ENCODE peak calls at places on chromosomes 1 and 21, in eight cellular contexts. P is RWPE1; M is Calu3; G is NCI-H1105 treated with DMSO at 0.1 percent for 48 hours; Q is stimulated activated CD8-positive, alpha-beta memory T cell treated with anti-CD3 and anti-CD28 coated beads, Interleukin-15, amount 100 ng/mL, for 1 hour; V is activated CD8-positive, alpha-beta memory T cell treated with anti-CD3 and anti-CD28 coated beads for 24 hours; E is A549; S is GM12892. H is an unnamed sample.

GRCh38 chr21:45601551-45601950 is 42.0 kb upstream of the PCBP3 start:
- DNase-seq in M (no peak), E (no peak), G (no peak), V (peak), P (no peak), Q (no peak), S (no peak), H (no peak)

GRCh38 chr1:89540406-89540970 is 15.9 kb downstream of the LRRC8B start:
- DNase-seq in S (no peak), V (no peak), Q (no peak), G (no peak), M (no peak), E (no peak), P (no peak), H (no peak)

GRCh38 chr1:28582248-28582615 is 9.8 kb upstream of the RAB42 start:
- DNase-seq in V (no peak), E (peak), S (no peak), P (peak), Q (no peak), M (no peak), G (peak), H (no peak)

GRCh38 chr1:77347646-77348045 is 65.8 kb downstream of the AK5 start:
- DNase-seq in Q (no peak), P (peak), V (no peak), E (peak), S (no peak), M (no peak), G (no peak), H (no peak)

GRCh38 chr1:245512181-245512888 is 357.6 kb downstream of the KIF26B start:
- DNase-seq in E (no peak), M (no peak), G (peak), P (no peak), S (no peak), V (no peak), Q (no peak), H (no peak)

GRCh38 chr1:65339866-65340483 is 30.6 kb downstream of the DNAJC6 start:
- DNase-seq in V (no peak), M (peak), S (no peak), P (peak), G (no peak), E (peak), Q (no peak), H (no peak)

GRCh38 chr1:67566803-67567202 is 118.2 kb upstream of the GADD45A start:
- DNase-seq in E (no peak), G (no peak), M (no peak), Q (no peak), S (no peak), P (no peak), V (no peak), H (no peak)

GRCh38 chr1:193229136-193229535 is 42.7 kb upstream of the B3GALT2 start:
- DNase-seq in E (peak), V (no peak), G (no peak), Q (no peak), S (no peak), P (no peak), M (no peak), H (no peak)

GRCh38 chr1:186925881-186926676 is 97.3 kb downstream of the PLA2G4A start:
- DNase-seq in V (no peak), M (no peak), S (no peak), G (no peak), P (no peak), Q (no peak), E (no peak), H (no peak)

GRCh38 chr1:150233359-150234308 is 2.3 kb downstream of the ANP32E start:
- DNase-seq in P (no peak), E (peak), Q (no peak), G (peak), M (peak), V (peak), S (no peak), H (no peak)

GRCh38 chr1:206982216-206982615 is 12.0 kb upstream of the FCAMR start:
- DNase-seq in S (peak), M (peak), V (peak), E (peak), Q (peak), P (peak), G (peak), H (peak)

GRCh38 chr1:18190598-18190997 is 83.0 kb downstream of the IGSF21 start:
- DNase-seq in V (no peak), G (no peak), E (no peak), P (no peak), Q (no peak), S (no peak), M (no peak), H (no peak)

GRCh38 chr1:154696460-154696859 is 88.5 kb upstream of the ADAR start:
- DNase-seq in V (no peak), Q (no peak), P (no peak), M (no peak), S (no peak), E (no peak), G (no peak), H (no peak)

GRCh38 chr1:112337028-112337531 is 58.9 kb upstream of the CTTNBP2NL start:
- DNase-seq in E (peak), G (peak), S (no peak), M (peak), Q (no peak), V (no peak), P (peak), H (no peak)

GRCh38 chr1:232528472-232529089 is 101.4 kb downstream of the SIPA1L2 start:
- DNase-seq in G (no peak), S (no peak), V (no peak), M (no peak), P (no peak), E (no peak), Q (no peak), H (no peak)

GRCh38 chr1:116152950-116153691 is 41.9 kb downstream of the MAB21L3 start:
- DNase-seq in E (no peak), G (no peak), Q (no peak), S (no peak), M (no peak), P (no peak), V (no peak), H (no peak)

GRCh38 chr1:16720403-16721223 is 19.7 kb upstream of the RNU1-4 start:
- DNase-seq in S (no peak), E (no peak), Q (no peak), V (peak), M (no peak), G (no peak), P (no peak), H (no peak)

GRCh38 chr1:212699839-212700596 is at the start of gene BATF3:
- DNase-seq in S (no peak), V (peak), G (no peak), Q (no peak), P (no peak), M (peak), E (peak), H (no peak)

GRCh38 chr21:33036430-33037162 is 10.9 kb downstream of the OLIG2 start:
- DNase-seq in V (no peak), M (no peak), P (no peak), Q (no peak), G (no peak), S (no peak), E (no peak), H (no peak)

GRCh38 chr1:180962178-180962577 is 49.5 kb downstream of the KIAA1614 start:
- DNase-seq in P (no peak), S (no peak), V (no peak), E (no peak), G (no peak), M (no peak), Q (no peak), H (no peak)

GRCh38 chr1:96845464-96845863 is 123.9 kb downstream of the PTBP2 start:
- DNase-seq in M (peak), E (peak), V (peak), Q (no peak), G (no peak), S (peak), P (peak), H (no peak)

GRCh38 chr1:2255420-2256369 is 27.6 kb downstream of the SKI start:
- DNase-seq in V (peak), E (peak), M (no peak), S (no peak), P (peak), G (no peak), Q (peak), H (no peak)

GRCh38 chr1:7553042-7553690 is 217.9 kb upstream of the VAMP3 start:
- DNase-seq in P (no peak), M (no peak), Q (no peak), E (peak), V (no peak), G (no peak), S (no peak), H (no peak)

GRCh38 chr1:91765293-91765692 is 120.7 kb downstream of the TGFBR3 start:
- DNase-seq in V (no peak), E (peak), P (no peak), S (no peak), Q (no peak), G (no peak), M (no peak), H (no peak)

H was measured in NCI-H1048.